ENCODE peak calls at places on chromosome 6, in ten cellular contexts. Q is breast epithelium; D is lower lobe of right lung; A is CD8-positive, alpha-beta T cell; T is HCT116; R is psoas muscle; W is ovary; O is fibroblast of lung; F is sigmoid colon; X is body of pancreas. V is an unnamed sample.

GRCh38 chr6:25217275-25217674 is 61.9 kb upstream of the CARMIL1 start:
- DNase-seq in R (no peak), A (no peak), O (no peak), X (no peak), F (no peak), D (no peak), W (no peak), Q (no peak), T (no peak), V (no peak)

GRCh38 chr6:161373905-161374451 is 100.1 kb upstream of the AGPAT4 start:
- DNase-seq in A (peak; percentile 26), X (peak; percentile 66), W (peak; percentile 80), D (peak; percentile 73), F (peak; percentile 78), T (no peak), Q (peak; percentile 72), O (peak; percentile 36), R (peak; percentile 71), V (peak; percentile 91)

GRCh38 chr6:109183109-109183508 is 87.8 kb downstream of the CEP57L1 start:
- DNase-seq in A (no peak), Q (no peak), F (no peak), O (no peak), T (no peak), X (no peak), R (no peak), W (no peak), D (no peak), V (peak; percentile 18)

GRCh38 chr6:126170433-126170832 is 169.5 kb upstream of the CENPW start:
- DNase-seq in R (no peak), X (no peak), A (no peak), W (no peak), O (no peak), D (no peak), F (no peak), Q (no peak), T (no peak), V (no peak)

GRCh38 chr6:168293641-168294530 is 25.7 kb downstream of the DACT2 start:
- DNase-seq in X (no peak), R (no peak), T (no peak), O (no peak), D (no peak), A (no peak), W (no peak), F (no peak), Q (no peak), V (no peak)

GRCh38 chr6:52514514-52514913 is 62.3 kb downstream of the TRAM2 start:
- DNase-seq in Q (no peak), D (no peak), O (peak; percentile 78), T (peak; percentile 51), R (peak; percentile 75), W (no peak), F (peak; percentile 85), A (no peak), X (no peak), V (no peak)

GRCh38 chr6:89154131-89154530 is 8.3 kb downstream of the PM20D2 start:
- DNase-seq in Q (no peak), R (no peak), W (no peak), A (no peak), O (peak; percentile 41), D (no peak), X (no peak), T (no peak), F (no peak), V (no peak)

GRCh38 chr6:139349464-139350020 is 24.9 kb downstream of the CITED2 start:
- DNase-seq in F (no peak), D (no peak), R (no peak), X (peak; percentile 35), W (no peak), A (no peak), T (no peak), O (no peak), Q (no peak), V (no peak)

GRCh38 chr6:4970739-4971395 is 33.0 kb downstream of the RPP40 start:
- DNase-seq in W (no peak), D (no peak), T (no peak), R (no peak), A (no peak), O (no peak), Q (no peak), F (no peak), X (no peak), V (no peak)

GRCh38 chr6:21733311-21733710 is 139.8 kb downstream of the SOX4 start:
- DNase-seq in A (no peak), O (peak; percentile 67), X (no peak), D (no peak), F (no peak), Q (no peak), R (no peak), W (no peak), T (no peak), V (no peak)

GRCh38 chr6:110953633-110954303 is 4.7 kb upstream of the GTF3C6 start:
- DNase-seq in Q (no peak), T (no peak), X (no peak), O (no peak), R (no peak), A (no peak), F (no peak), D (no peak), W (no peak), V (no peak)

GRCh38 chr6:3438190-3439167 is 18.4 kb downstream of the SLC22A23 start:
- DNase-seq in F (peak; percentile 84), O (peak; percentile 90), X (no peak), W (no peak), R (peak; percentile 78), Q (peak; percentile 61), T (no peak), A (no peak), D (no peak), V (peak; percentile 40)
- H3K9me3 ChIP-seq in F (no peaks in the 10 kb centered on the region), O (no peaks in the 10 kb centered on the region), X (no peaks in the 10 kb centered on the region), W (no peaks in the 10 kb centered on the region), R (no peaks in the 10 kb centered on the region), Q (no peaks in the 10 kb centered on the region), T (no peaks in the 10 kb centered on the region), A (no peaks in the 10 kb centered on the region), D (no peaks in the 10 kb centered on the region), V (no peaks in the 10 kb centered on the region)

GRCh38 chr6:105344971-105345370 is 57.9 kb downstream of the PREP start:
- DNase-seq in T (no peak), W (no peak), Q (no peak), D (no peak), X (no peak), R (no peak), A (no peak), F (no peak), O (no peak), V (no peak)

GRCh38 chr6:105345506-105345905 is 57.4 kb downstream of the PREP start:
- DNase-seq in D (no peak), O (no peak), W (no peak), Q (no peak), A (no peak), R (no peak), X (no peak), T (no peak), F (no peak), V (no peak)

GRCh38 chr6:105348897-105349296 is 54.0 kb downstream of the PREP start:
- DNase-seq in D (no peak), O (no peak), X (no peak), Q (no peak), T (no peak), A (no peak), W (no peak), F (no peak), R (no peak), V (no peak)

GRCh38 chr6:105346052-105346451 is 56.8 kb downstream of the PREP start:
- DNase-seq in W (no peak), F (no peak), O (peak; percentile 93), D (no peak), A (no peak), T (no peak), X (no peak), R (no peak), Q (no peak), V (no peak)
- H3K27ac ChIP-seq in W (no peak overlapping the region), F (no peak overlapping the region), O (no peak overlapping the region), D (no peak overlapping the region), A (no peak overlapping the region), T (no peak overlapping the region), X (no peak overlapping the region), R (peak overlapping the region; percentile 85), Q (peak overlapping the region; percentile 57), V (no peak overlapping the region)

GRCh38 chr6:31836036-31836675 is 8.6 kb downstream of the HSPA1B start:
- DNase-seq in O (no peak), A (no peak), X (no peak), D (no peak), T (no peak), W (no peak), F (no peak), R (no peak), Q (no peak), V (no peak)

GRCh38 chr6:31834704-31835375 is 7.3 kb downstream of the HSPA1B start:
- DNase-seq in W (peak; percentile 85), R (peak; percentile 86), F (peak; percentile 86), A (peak; percentile 70), O (no peak), X (peak; percentile 74), Q (peak; percentile 82), T (peak; percentile 51), D (peak; percentile 83), V (peak; percentile 75)

GRCh38 chr6:31831350-31832215 is 4.0 kb downstream of the HSPA1B start:
- DNase-seq in T (no peak), W (no peak), X (no peak), R (no peak), A (no peak), O (no peak), F (no peak), Q (no peak), D (peak; percentile 37), V (no peak)

GRCh38 chr6:31836676-31837611 is 9.4 kb downstream of the HSPA1B start:
- DNase-seq in F (no peak), Q (no peak), D (no peak), T (no peak), A (no peak), O (no peak), W (no peak), X (no peak), R (no peak), V (no peak)

GRCh38 chr6:31834367-31834703 is 6.8 kb downstream of the HSPA1B start:
- DNase-seq in X (peak; percentile 89), D (peak; percentile 90), Q (peak; percentile 80), A (no peak), W (peak; percentile 91), O (peak; percentile 79), R (peak; percentile 94), T (peak; percentile 77), F (peak; percentile 93), V (peak; percentile 94)
- H3K9me3 ChIP-seq in X (no peaks in the 10 kb centered on the region), D (no peaks in the 10 kb centered on the region), Q (no peaks in the 10 kb centered on the region), A (no peaks in the 10 kb centered on the region), W (no peaks in the 10 kb centered on the region), O (no peaks in the 10 kb centered on the region), R (no peaks in the 10 kb centered on the region), T (no peaks in the 10 kb centered on the region), F (no peaks in the 10 kb centered on the region), V (no peaks in the 10 kb centered on the region)

DNA sequence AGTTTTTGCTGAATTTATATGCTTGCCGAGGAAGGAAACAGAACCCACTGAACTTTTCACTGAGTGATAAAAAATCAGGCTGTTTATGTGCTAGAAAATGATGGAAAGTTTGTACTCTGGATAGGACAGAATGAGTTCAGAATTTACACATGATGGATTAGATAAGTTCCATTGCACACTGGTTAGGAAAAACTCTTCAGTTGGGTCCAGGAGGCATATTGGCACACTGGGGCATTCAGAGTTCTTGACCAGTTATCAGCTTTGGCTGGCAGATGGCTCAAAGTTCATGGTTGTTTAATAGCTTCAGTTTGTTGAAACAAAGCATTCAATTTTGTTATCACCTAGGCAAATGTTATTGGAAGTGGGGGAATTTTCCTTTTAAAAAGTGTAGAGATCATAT is 613.3 kb upstream of the SYNCRIP start:
- DNase-seq in F (no peak), R (no peak), D (no peak), T (no peak), A (no peak), O (no peak), Q (no peak), W (no peak), X (no peak), V (no peak)
- H3K27ac ChIP-seq in F (no peak overlapping the region), R (no peak overlapping the region), D (no peak overlapping the region), T (no peak overlapping the region), A (no peak overlapping the region), O (no peak overlapping the region), Q (no peak overlapping the region), W (peak overlapping the region; percentile 42), X (no peak overlapping the region), V (no peak overlapping the region)

V was measured in SJCRH30.